ENCODE peak calls at places on chromosomes 12 and 14, in seven cellular contexts. S is cardiac fibroblast; Q is stimulated activated CD8-positive, alpha-beta memory T cell treated with anti-CD3 and anti-CD28 coated beads, Interleukin-4, amount 100 ng/mL, for 24 hours; A is sciatic nerve; E is CD4-positive, CD25-positive, alpha-beta regulatory T cell; B is PC-9; N is Daoy. T is an unnamed sample.

GRCh38 chr12:108831309-108831991 is 25.9 kb downstream of the SSH1 start:
- DNase-seq in S (no peak), Q (no peak), A (no peak), E (no peak), B (no peak), N (no peak), T (no peak)

GRCh38 chr14:81473456-81474155 is 60.0 kb downstream of the SEL1L start:
- DNase-seq in S (no peak), Q (no peak), A (no peak), E (peak), B (no peak), N (no peak), T (no peak)

GRCh38 chr12:102171951-102172350 is 25.7 kb downstream of the PMCH start:
- DNase-seq in S (no peak), Q (no peak), A (no peak), E (no peak), B (no peak), N (no peak), T (no peak)

GRCh38 chr14:99413172-99413571 is 67.5 kb downstream of the SETD3 start:
- DNase-seq in S (no peak), Q (no peak), A (no peak), E (no peak), B (no peak), N (no peak), T (no peak)

GRCh38 chr14:61609143-61609851 is 86.0 kb upstream of the HIF1A start:
- DNase-seq in S (peak), Q (no peak), A (no peak), E (no peak), B (no peak), N (peak), T (peak)

GRCh38 chr12:9049520-9050133 is 60.3 kb downstream of the KLRG1 start:
- DNase-seq in S (peak), Q (no peak), A (no peak), E (peak), B (peak), N (peak), T (peak)

GRCh38 chr14:104726600-104727451 is 2.8 kb downstream of the ADSS1 start:
- DNase-seq in S (no peak), Q (no peak), A (no peak), E (no peak), B (no peak), N (no peak), T (no peak)

GRCh38 chr14:51852541-51852940 is 7.9 kb upstream of the GNG2 start:
- DNase-seq in S (peak), Q (no peak), A (no peak), E (no peak), B (no peak), N (no peak), T (no peak)

GRCh38 chr14:24954037-24954696 is 95.8 kb downstream of the STXBP6 start:
- DNase-seq in S (no peak), Q (no peak), A (no peak), E (no peak), B (no peak), N (no peak), T (no peak)

GRCh38 chr12:52380271-52380694 is 5.2 kb downstream of the KRT84 start:
- DNase-seq in S (peak), Q (no peak), A (no peak), E (no peak), B (no peak), N (peak), T (peak)

GRCh38 chr14:54568821-54569591 is 2.1 kb downstream of the SAMD4A start:
- DNase-seq in S (peak), Q (no peak), A (peak), E (no peak), B (no peak), N (peak), T (no peak)

GRCh38 chr14:105063041-105063440 is 2.2 kb downstream of the GPR132 start:
- DNase-seq in S (no peak), Q (no peak), A (no peak), E (no peak), B (no peak), N (no peak), T (no peak)

GRCh38 chr12:115320967-115321366 is 637.0 kb upstream of the TBX3 start:
- DNase-seq in S (no peak), Q (no peak), A (no peak), E (no peak), B (no peak), N (no peak), T (no peak)

GRCh38 chr12:95548056-95548538 is 3.2 kb downstream of the USP44 start:
- DNase-seq in S (no peak), Q (peak), A (peak), E (peak), B (no peak), N (peak), T (no peak)

GRCh38 chr14:90587252-90587910 is 190.6 kb downstream of the CALM1 start:
- DNase-seq in S (no peak), Q (no peak), A (no peak), E (no peak), B (no peak), N (no peak), T (no peak)

GRCh38 chr12:24756479-24757024 is 192.3 kb downstream of the BCAT1 start:
- DNase-seq in S (no peak), Q (no peak), A (no peak), E (no peak), B (no peak), N (no peak), T (no peak)

GRCh38 chr12:47652491-47653234 is 53.2 kb downstream of the RPAP3 start:
- DNase-seq in S (no peak), Q (no peak), A (peak), E (no peak), B (no peak), N (no peak), T (no peak)

GRCh38 chr12:100827901-100828520 is 33.4 kb downstream of the ANO4 start:
- DNase-seq in S (peak), Q (no peak), A (no peak), E (no peak), B (no peak), N (peak), T (peak)

GRCh38 chr12:131643581-131644452 is 67.1 kb upstream of the SFSWAP start:
- DNase-seq in S (no peak), Q (no peak), A (no peak), E (no peak), B (no peak), N (peak), T (no peak)

GRCh38 chr12:106106129-106106566 is 32.6 kb downstream of the NUAK1 start:
- DNase-seq in S (no peak), Q (no peak), A (no peak), E (no peak), B (no peak), N (peak), T (no peak)

GRCh38 chr12:1927751-1928351 is 9.4 kb upstream of the CACNA2D4 start:
- DNase-seq in S (no peak), Q (no peak), A (peak), E (no peak), B (no peak), N (no peak), T (no peak)

GRCh38 chr14:93970589-93970966 is 5.8 kb downstream of the ASB2 start:
- DNase-seq in S (peak), Q (peak), A (no peak), E (peak), B (no peak), N (peak), T (no peak)

GRCh38 chr12:8078400-8078799 is 3.7 kb upstream of the NECAP1 start:
- DNase-seq in S (peak), Q (peak), A (no peak), E (peak), B (peak), N (peak), T (peak)

GRCh38 chr14:75184447-75184846 is 8.0 kb upstream of the TMED10 start:
- DNase-seq in S (peak), Q (no peak), A (no peak), E (no peak), B (peak), N (no peak), T (no peak)

GRCh38 chr12:14937689-14938088 is 648 bp downstream of the ERP27 start:
- DNase-seq in S (no peak), Q (no peak), A (no peak), E (no peak), B (no peak), N (no peak), T (no peak)

GRCh38 chr14:56840221-56840620 is 29.9 kb upstream of the OTX2 start:
- DNase-seq in S (no peak), Q (no peak), A (no peak), E (no peak), B (no peak), N (no peak), T (no peak)

GRCh38 chr12:80189241-80189640 is 89.9 kb downstream of the OTOGL start:
- DNase-seq in S (peak), Q (no peak), A (no peak), E (no peak), B (no peak), N (peak), T (no peak)

GRCh38 chr12:97960741-97961608 is 498.4 kb downstream of the RMST start:
- DNase-seq in S (peak), Q (no peak), A (no peak), E (no peak), B (no peak), N (no peak), T (peak)

GRCh38 chr14:37051153-37051552 is 121.3 kb downstream of the SLC25A21 start:
- DNase-seq in S (peak), Q (no peak), A (no peak), E (no peak), B (no peak), N (peak), T (no peak)

GRCh38 chr12:55931780-55932545 is 1.0 kb downstream of the DGKA start:
- DNase-seq in S (peak), Q (no peak), A (peak), E (peak), B (no peak), N (peak), T (peak)

GRCh38 chr12:109883429-109883828 is 3.1 kb upstream of the GLTP start:
- DNase-seq in S (no peak), Q (no peak), A (no peak), E (no peak), B (peak), N (no peak), T (no peak)

GRCh38 chr14:100056964-100057817 is 8.0 kb upstream of the EVL start:
- DNase-seq in S (peak), Q (no peak), A (no peak), E (peak), B (no peak), N (no peak), T (no peak)

GRCh38 chr14:92863281-92863680 is 59.7 kb upstream of the CHGA start:
- DNase-seq in S (no peak), Q (no peak), A (no peak), E (no peak), B (no peak), N (no peak), T (no peak)

T was measured in kidney glomerular epithelial cell.